ENCODE peak calls at places on chromosomes 6 and 20, in ten cellular contexts. B, C, U, G, L, W, J, I, S and V are unnamed samples.

GRCh38 chr6:146357578-146358340 is 185.9 kb upstream of the RAB32 start:
- DNase-seq in B (peak), S (no peak), G (no peak), U (peak), J (no peak), I (peak), L (no peak), W (no peak), C (no peak), V (peak)

GRCh38 chr6:25637946-25638345 is 14.1 kb upstream of the SCGN start:
- DNase-seq in W (no peak), C (no peak), G (no peak), B (no peak), U (no peak), J (no peak), L (peak), S (no peak), I (no peak), V (no peak)

GRCh38 chr20:49938173-49939163 is 2.3 kb downstream of the RNF114 start:
- DNase-seq in B (peak), U (peak), W (no peak), L (no peak), G (no peak), C (peak), I (no peak), J (no peak), S (no peak), V (peak)

GRCh38 chr6:31737315-31738047 is 1.2 kb upstream of the CLIC1 start:
- DNase-seq in B (no peak), W (no peak), I (peak), L (peak), J (peak), S (peak), G (no peak), C (no peak), U (peak), V (no peak)

GRCh38 chr20:62523473-62524203 is 47.8 kb upstream of the GATA5 start:
- DNase-seq in C (no peak), J (peak), U (no peak), L (no peak), W (no peak), G (no peak), B (no peak), S (no peak), I (peak), V (peak)

GRCh38 chr6:116508527-116508926 is 2.9 kb upstream of the CALHM5 start:
- DNase-seq in G (no peak), C (no peak), J (no peak), U (no peak), I (no peak), W (no peak), B (no peak), L (no peak), S (no peak), V (no peak)

GRCh38 chr6:5638666-5639065 is 368.1 kb downstream of the NRN1 start:
- DNase-seq in J (no peak), B (no peak), C (peak), U (no peak), G (peak), L (no peak), W (peak), I (no peak), S (no peak), V (no peak)

GRCh38 chr6:2426561-2427340 is 181.3 kb upstream of the GMDS start:
- DNase-seq in C (no peak), G (no peak), I (no peak), S (no peak), J (no peak), B (no peak), U (peak), L (no peak), W (no peak), V (no peak)

GRCh38 chr6:149457316-149457884 is 27.4 kb downstream of the ZC3H12D start:
- DNase-seq in J (no peak), I (no peak), L (peak), G (no peak), U (peak), B (no peak), W (no peak), S (no peak), C (no peak), V (no peak)

GRCh38 chr20:58479666-58480454 is 35.3 kb downstream of the APCDD1L start:
- DNase-seq in S (no peak), B (no peak), L (no peak), W (no peak), J (no peak), I (no peak), G (no peak), C (no peak), U (no peak), V (no peak)

GRCh38 chr20:4866429-4866828 is 134.9 kb downstream of the SLC23A2 start:
- DNase-seq in S (no peak), J (no peak), W (no peak), I (no peak), B (no peak), G (no peak), U (no peak), C (no peak), L (no peak), V (no peak)

GRCh38 chr6:152952866-152953509 is 29.9 kb downstream of the FBXO5 start:
- DNase-seq in J (peak), B (no peak), U (peak), S (no peak), W (no peak), L (peak), G (peak), C (no peak), I (peak), V (peak)

GRCh38 chr6:89638320-89639195 is at the start of gene LYRM2:
- DNase-seq in B (peak), L (peak), W (peak), G (peak), S (peak), J (peak), C (peak), I (peak), U (peak), V (peak)

GRCh38 chr20:56171087-56172012 is 77.2 kb upstream of the MC3R start:
- DNase-seq in J (no peak), S (no peak), W (peak), C (no peak), G (peak), B (no peak), I (peak), L (peak), U (peak), V (peak)

GRCh38 chr20:50919567-50919966 is 11.7 kb downstream of the ADNP start:
- DNase-seq in B (peak), W (no peak), L (no peak), J (no peak), I (no peak), C (no peak), G (no peak), S (no peak), U (peak), V (peak)

GRCh38 chr6:139982652-139983051 is 608.2 kb upstream of the CITED2 start:
- DNase-seq in J (no peak), U (peak), G (no peak), C (no peak), I (no peak), W (no peak), L (no peak), B (no peak), S (peak), V (no peak)

GRCh38 chr6:104795363-104795762 is 64.4 kb downstream of the HACE1 start:
- DNase-seq in U (no peak), L (no peak), G (no peak), B (no peak), C (no peak), I (no peak), J (no peak), S (no peak), W (no peak), V (no peak)

GRCh38 chr20:62203378-62204030 is 16.6 kb downstream of the HRH3 start:
- DNase-seq in I (no peak), W (no peak), J (no peak), L (no peak), U (peak), S (no peak), B (peak), C (no peak), G (no peak), V (no peak)

GRCh38 chr6:35080016-35080680 is 61.0 kb downstream of the TCP11 start:
- DNase-seq in U (no peak), I (no peak), S (no peak), B (no peak), G (no peak), J (no peak), C (no peak), L (no peak), W (no peak), V (no peak)

GRCh38 chr6:163296835-163297519 is 117.5 kb upstream of the QKI start:
- DNase-seq in L (no peak), I (no peak), U (peak), C (no peak), S (no peak), G (no peak), B (no peak), J (no peak), W (no peak), V (no peak)

GRCh38 chr6:118565317-118565960 is 17.3 kb downstream of the PLN start:
- DNase-seq in W (no peak), L (peak), G (no peak), I (peak), U (peak), B (no peak), C (no peak), J (peak), S (peak), V (peak)

GRCh38 chr6:11209941-11210340 is 22.5 kb downstream of the NEDD9 start:
- DNase-seq in J (no peak), S (no peak), G (no peak), B (no peak), U (peak), I (no peak), L (no peak), C (no peak), W (no peak), V (no peak)

GRCh38 chr20:10626896-10627295 is 46.9 kb downstream of the JAG1 start:
- DNase-seq in C (no peak), B (no peak), L (no peak), W (no peak), U (peak), G (no peak), S (no peak), I (no peak), J (no peak), V (no peak)

GRCh38 chr6:1724124-1724523 is 114.4 kb downstream of the FOXC1 start:
- DNase-seq in J (no peak), C (no peak), S (peak), B (no peak), W (no peak), G (no peak), L (peak), I (no peak), U (no peak), V (no peak)

GRCh38 chr6:159973951-159974350 is 5.1 kb downstream of the IGF2R start:
- DNase-seq in B (no peak), C (no peak), I (peak), J (no peak), L (peak), S (no peak), W (no peak), G (no peak), U (peak), V (peak)

GRCh38 chr6:2970753-2971419 is 481 bp downstream of the SERPINB6 start:
- DNase-seq in L (no peak), J (peak), U (peak), B (no peak), W (peak), G (peak), I (no peak), S (no peak), C (peak), V (peak)

GRCh38 chr20:51221791-51222408 is 199.0 kb upstream of the KCNG1 start:
- DNase-seq in J (no peak), I (peak), G (no peak), C (no peak), U (peak), S (no peak), B (no peak), L (no peak), W (no peak), V (peak)

GRCh38 chr20:58702859-58703648 is 10.5 kb downstream of the NPEPL1 start:
- DNase-seq in I (peak), W (no peak), U (no peak), S (no peak), L (no peak), C (no peak), B (peak), G (no peak), J (no peak), V (no peak)

GRCh38 chr6:137707590-137708360 is 159.3 kb upstream of the TNFAIP3 start:
- DNase-seq in B (peak), I (peak), U (peak), C (no peak), J (peak), G (peak), S (peak), W (peak), L (peak), V (peak)

GRCh38 chr6:85390105-85390728 is 59.7 kb upstream of the NT5E start:
- DNase-seq in W (no peak), J (no peak), B (no peak), L (no peak), U (no peak), S (no peak), I (no peak), G (no peak), C (no peak), V (no peak)

GRCh38 chr20:4633780-4634179 is 87.9 kb upstream of the PRND start:
- DNase-seq in G (no peak), I (no peak), U (peak), W (no peak), L (no peak), B (no peak), J (no peak), C (no peak), S (no peak), V (peak)

GRCh38 chr6:15586528-15586927 is 76.3 kb downstream of the DTNBP1 start:
- DNase-seq in L (no peak), G (no peak), W (no peak), S (no peak), U (no peak), J (no peak), C (no peak), B (no peak), I (no peak), V (no peak)

GRCh38 chr6:154239392-154239791 is 117.2 kb downstream of the IPCEF1 start:
- DNase-seq in S (no peak), I (no peak), W (no peak), G (no peak), L (no peak), J (no peak), U (no peak), B (peak), C (no peak), V (no peak)